ENCODE peak calls at places on chromosomes 6 and 20, in five cellular contexts. One of them, this sample, is unnamed.

GRCh38 chr6:168120390-168121307 is 41.6 kb upstream of the FRMD1 start:
- DNase-seq in H9: peak
- DNase-seq in AG09309: no peak
- DNase-seq in tibial nerve: no peak
- DNase-seq in lower leg skin: peak
- DNase-seq in this sample: no peak

GRCh38 chr6:13334953-13335352 is 6.6 kb upstream of the TBC1D7 start:
- DNase-seq in lower leg skin: no peak
- DNase-seq in H9: no peak
- DNase-seq in tibial nerve: no peak
- DNase-seq in AG09309: no peak
- DNase-seq in this sample: no peak

GRCh38 chr6:23145801-23146200 is 576.4 kb downstream of the HDGFL1 start:
- DNase-seq in AG09309: peak
- DNase-seq in H9: no peak
- DNase-seq in lower leg skin: no peak
- DNase-seq in tibial nerve: no peak
- DNase-seq in this sample: no peak

GRCh38 chr6:118889163-118889562 is 4.8 kb upstream of the ASF1A start:
- DNase-seq in lower leg skin: no peak
- DNase-seq in AG09309: no peak
- DNase-seq in H9: no peak
- DNase-seq in tibial nerve: no peak
- DNase-seq in this sample: no peak

GRCh38 chr20:62603021-62603906 is 39.0 kb upstream of the SLCO4A1 start:
- DNase-seq in lower leg skin: peak
- DNase-seq in H9: no peak
- DNase-seq in tibial nerve: no peak
- DNase-seq in AG09309: no peak
- DNase-seq in this sample: no peak

GRCh38 chr6:21856096-21856825 is 262.7 kb downstream of the SOX4 start:
- DNase-seq in tibial nerve: no peak
- DNase-seq in AG09309: peak
- DNase-seq in lower leg skin: no peak
- DNase-seq in H9: no peak
- DNase-seq in this sample: peak

GRCh38 chr6:124400600-124400999 is 561.6 kb upstream of the RNF217 start:
- DNase-seq in AG09309: no peak
- DNase-seq in lower leg skin: no peak
- DNase-seq in tibial nerve: no peak
- DNase-seq in H9: no peak
- DNase-seq in this sample: no peak

GRCh38 chr6:79631800-79632172 is 657 bp downstream of the SH3BGRL2 start:
- DNase-seq in lower leg skin: no peak
- DNase-seq in H9: no peak
- DNase-seq in tibial nerve: no peak
- DNase-seq in AG09309: no peak
- DNase-seq in this sample: no peak

GRCh38 chr6:52724041-52724405 is 39.3 kb downstream of the GSTA2 start:
- DNase-seq in lower leg skin: no peak
- DNase-seq in AG09309: peak
- DNase-seq in H9: no peak
- DNase-seq in tibial nerve: no peak
- DNase-seq in this sample: peak

GRCh38 chr20:57672164-57672563 is 37.7 kb downstream of the PMEPA1 start:
- DNase-seq in tibial nerve: no peak
- DNase-seq in H9: no peak
- DNase-seq in lower leg skin: peak
- DNase-seq in AG09309: no peak
- DNase-seq in this sample: no peak

GRCh38 chr20:17536944-17537444 is 5.8 kb upstream of the BFSP1 start:
- DNase-seq in tibial nerve: peak
- DNase-seq in AG09309: no peak
- DNase-seq in H9: peak
- DNase-seq in lower leg skin: peak
- DNase-seq in this sample: no peak

GRCh38 chr6:137767931-137768690 is 98.9 kb upstream of the TNFAIP3 start:
- DNase-seq in H9: no peak
- DNase-seq in lower leg skin: no peak
- DNase-seq in tibial nerve: no peak
- DNase-seq in AG09309: no peak
- DNase-seq in this sample: no peak

GRCh38 chr6:168219167-168219566 is 100.4 kb downstream of the DACT2 start:
- DNase-seq in AG09309: peak
- DNase-seq in lower leg skin: no peak
- DNase-seq in H9: no peak
- DNase-seq in tibial nerve: no peak
- DNase-seq in this sample: no peak

GRCh38 chr6:165834613-165835259 is 171.7 kb upstream of the PDE10A start:
- DNase-seq in lower leg skin: no peak
- DNase-seq in AG09309: no peak
- DNase-seq in tibial nerve: no peak
- DNase-seq in H9: no peak
- DNase-seq in this sample: peak

GRCh38 chr20:31861346-31862156 is 8.8 kb downstream of the DUSP15 start:
- DNase-seq in H9: peak
- DNase-seq in AG09309: no peak
- DNase-seq in lower leg skin: peak
- DNase-seq in tibial nerve: no peak
- DNase-seq in this sample: no peak

GRCh38 chr6:161163466-161164181 is 110.2 kb downstream of the AGPAT4 start:
- DNase-seq in AG09309: no peak
- DNase-seq in H9: peak
- DNase-seq in lower leg skin: peak
- DNase-seq in tibial nerve: no peak
- DNase-seq in this sample: no peak

GRCh38 chr20:8089668-8090067 is 42.4 kb upstream of the PLCB1 start:
- DNase-seq in H9: no peak
- DNase-seq in AG09309: no peak
- DNase-seq in tibial nerve: no peak
- DNase-seq in lower leg skin: no peak
- DNase-seq in this sample: no peak

GRCh38 chr6:12102350-12102749 is 90.2 kb downstream of the HIVEP1 start:
- DNase-seq in AG09309: no peak
- DNase-seq in H9: no peak
- DNase-seq in lower leg skin: no peak
- DNase-seq in tibial nerve: no peak
- DNase-seq in this sample: no peak

GRCh38 chr20:25070821-25071473 is 11.0 kb downstream of the VSX1 start:
- DNase-seq in H9: peak
- DNase-seq in tibial nerve: no peak
- DNase-seq in AG09309: no peak
- DNase-seq in lower leg skin: peak
- DNase-seq in this sample: no peak

GRCh38 chr20:25071722-25072121 is 10.2 kb downstream of the VSX1 start:
- DNase-seq in tibial nerve: no peak
- DNase-seq in lower leg skin: no peak
- DNase-seq in AG09309: no peak
- DNase-seq in H9: peak
- DNase-seq in this sample: no peak

GRCh38 chr20:25072226-25072811 is 9.6 kb downstream of the VSX1 start:
- DNase-seq in tibial nerve: no peak
- DNase-seq in H9: no peak
- DNase-seq in lower leg skin: peak
- DNase-seq in AG09309: no peak
- DNase-seq in this sample: no peak

GRCh38 chr20:25076201-25076600 is 5.7 kb downstream of the VSX1 start:
- DNase-seq in AG09309: no peak
- DNase-seq in H9: no peak
- DNase-seq in tibial nerve: no peak
- DNase-seq in lower leg skin: no peak
- DNase-seq in this sample: no peak

GRCh38 chr20:25073544-25073943 is 8.4 kb downstream of the VSX1 start:
- DNase-seq in tibial nerve: no peak
- DNase-seq in AG09309: no peak
- DNase-seq in lower leg skin: peak
- DNase-seq in H9: peak
- DNase-seq in this sample: no peak
- TF ChIP-seq CTCF in tibial nerve: no peak
- TF ChIP-seq CTCF in AG09309: no peak
- TF ChIP-seq CTCF in lower leg skin: no peak
- TF ChIP-seq CTCF in H9: no peak
- TF ChIP-seq CTCF in this sample: no peak

GRCh38 chr20:42204261-42204660 is 586.1 kb upstream of the CHD6 start:
- DNase-seq in lower leg skin: no peak
- DNase-seq in H9: no peak
- DNase-seq in AG09309: no peak
- DNase-seq in tibial nerve: no peak
- DNase-seq in this sample: no peak
- TF ChIP-seq CTCF in lower leg skin: no peak
- TF ChIP-seq CTCF in H9: peak
- TF ChIP-seq CTCF in AG09309: no peak
- TF ChIP-seq CTCF in tibial nerve: peak
- TF ChIP-seq CTCF in this sample: peak

GRCh38 chr6:42263165-42263852 is 45.6 kb upstream of the MRPS10 start:
- DNase-seq in tibial nerve: no peak
- DNase-seq in AG09309: no peak
- DNase-seq in H9: peak
- DNase-seq in lower leg skin: peak
- DNase-seq in this sample: no peak
- TF ChIP-seq CTCF in tibial nerve: no peak
- TF ChIP-seq CTCF in AG09309: no peak
- TF ChIP-seq CTCF in H9: peak
- TF ChIP-seq CTCF in lower leg skin: no peak
- TF ChIP-seq CTCF in this sample: no peak

GRCh38 chr6:108142240-108142639 is 23.6 kb upstream of the NR2E1 start:
- DNase-seq in lower leg skin: no peak
- DNase-seq in AG09309: no peak
- DNase-seq in tibial nerve: no peak
- DNase-seq in H9: no peak
- DNase-seq in this sample: no peak
- TF ChIP-seq CTCF in lower leg skin: no peak
- TF ChIP-seq CTCF in AG09309: no peak
- TF ChIP-seq CTCF in tibial nerve: no peak
- TF ChIP-seq CTCF in H9: no peak
- TF ChIP-seq CTCF in this sample: no peak

GRCh38 chr20:51379601-51380341 is 162.7 kb downstream of the NFATC2 start:
- DNase-seq in AG09309: no peak
- DNase-seq in H9: no peak
- DNase-seq in tibial nerve: no peak
- DNase-seq in lower leg skin: no peak
- DNase-seq in this sample: no peak

GRCh38 chr20:51377132-51377531 is 165.4 kb downstream of the NFATC2 start:
- DNase-seq in H9: no peak
- DNase-seq in tibial nerve: no peak
- DNase-seq in lower leg skin: no peak
- DNase-seq in AG09309: no peak
- DNase-seq in this sample: no peak

GRCh38 chr20:51380401-51381385 is 161.8 kb downstream of the NFATC2 start:
- DNase-seq in AG09309: no peak
- DNase-seq in lower leg skin: no peak
- DNase-seq in H9: no peak
- DNase-seq in tibial nerve: no peak
- DNase-seq in this sample: no peak

GRCh38 chr20:51376121-51376520 is 166.4 kb downstream of the NFATC2 start:
- DNase-seq in lower leg skin: no peak
- DNase-seq in AG09309: no peak
- DNase-seq in tibial nerve: no peak
- DNase-seq in H9: no peak
- DNase-seq in this sample: no peak

DNA sequence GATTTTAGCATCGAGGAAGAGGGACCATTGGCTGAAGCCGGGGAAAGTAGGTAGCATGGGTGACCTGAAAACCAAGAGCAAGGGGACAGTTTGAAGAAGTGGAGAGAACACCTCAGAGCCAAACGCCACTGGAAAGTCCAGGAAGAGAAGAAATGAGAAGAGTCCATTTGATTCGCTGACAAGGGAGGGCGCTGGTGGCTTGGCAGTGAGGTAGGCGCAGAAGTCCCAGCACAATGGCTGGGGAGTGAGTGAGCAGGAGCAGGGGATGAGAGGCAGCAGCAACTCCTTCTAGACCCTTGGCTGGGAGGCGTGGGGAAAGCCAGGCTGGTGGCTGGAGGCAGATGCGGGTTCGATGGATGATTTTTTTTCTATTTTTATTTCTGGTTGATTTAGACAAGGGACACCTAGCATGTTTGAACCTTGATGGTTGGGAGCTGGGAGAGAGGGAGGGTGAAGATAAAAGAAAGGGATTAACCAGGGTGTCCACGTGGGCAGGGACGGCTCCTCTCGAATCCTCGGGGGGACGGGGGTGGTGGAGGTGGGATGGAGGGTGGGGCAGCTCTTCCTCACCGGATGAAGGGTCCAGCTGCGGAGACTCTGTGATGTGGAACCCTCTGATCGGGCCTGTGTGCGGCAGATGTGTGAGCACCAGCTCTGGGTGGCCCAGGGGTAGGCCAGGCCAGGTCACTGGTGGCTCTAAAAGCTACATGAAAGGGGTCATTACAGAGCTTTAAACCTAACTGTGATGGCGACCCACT is 164.2 kb downstream of the NFATC2 start:
- DNase-seq in tibial nerve: no peak
- DNase-seq in H9: peak
- DNase-seq in lower leg skin: no peak
- DNase-seq in AG09309: no peak
- DNase-seq in this sample: no peak
- TF ChIP-seq CTCF in tibial nerve: no peak
- TF ChIP-seq CTCF in H9: peak
- TF ChIP-seq CTCF in lower leg skin: no peak
- TF ChIP-seq CTCF in AG09309: no peak
- TF ChIP-seq CTCF in this sample: peak

GRCh38 chr20:50515471-50516106 is 5.4 kb downstream of the PTPN1 start:
- DNase-seq in tibial nerve: no peak
- DNase-seq in AG09309: no peak
- DNase-seq in H9: no peak
- DNase-seq in lower leg skin: no peak
- DNase-seq in this sample: no peak
- TF ChIP-seq CTCF in tibial nerve: no peak
- TF ChIP-seq CTCF in AG09309: no peak
- TF ChIP-seq CTCF in H9: no peak
- TF ChIP-seq CTCF in lower leg skin: no peak
- TF ChIP-seq CTCF in this sample: no peak

DNA sequence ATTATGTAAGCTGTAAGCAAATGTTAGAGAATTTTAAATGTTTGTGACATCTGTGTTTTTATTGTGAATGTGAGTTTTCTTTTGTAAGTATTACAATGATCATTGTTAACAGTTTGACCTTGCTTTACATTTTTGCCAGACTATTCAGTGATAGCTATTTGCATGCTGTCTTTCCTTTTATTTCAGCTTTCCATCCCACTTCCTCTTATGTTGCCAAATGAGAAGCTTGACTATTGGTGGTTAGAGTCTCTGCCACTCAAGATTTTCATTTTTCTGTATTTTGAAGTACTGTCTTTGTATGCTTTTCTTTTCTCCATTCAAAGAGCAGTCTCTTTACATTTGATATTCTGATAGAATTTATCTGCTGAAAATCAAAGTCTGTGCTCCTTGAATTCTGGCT is 104.1 kb downstream of the PRIM2 start:
- DNase-seq in lower leg skin: no peak
- DNase-seq in tibial nerve: no peak
- DNase-seq in AG09309: no peak
- DNase-seq in H9: no peak
- DNase-seq in this sample: no peak
- TF ChIP-seq CTCF in lower leg skin: no peak
- TF ChIP-seq CTCF in tibial nerve: no peak
- TF ChIP-seq CTCF in AG09309: no peak
- TF ChIP-seq CTCF in H9: no peak
- TF ChIP-seq CTCF in this sample: no peak

This sample was measured in epithelial cell of proximal tubule.